ENCODE peak calls at places on chromosomes 12 and 14, in five cellular contexts. Y is CD8-positive, alpha-beta T cell; D is uterus; I is HL-60; E is skeletal muscle cell. P is an unnamed sample.

GRCh38 chr12:21940549-21940948 is 677 bp downstream of the ABCC9 start:
- DNase-seq in Y (no peak), D (no peak), I (no peak), E (no peak), P (no peak)

GRCh38 chr14:95841680-95842079 is 35.0 kb upstream of the TUNAR start:
- DNase-seq in Y (no peak), D (no peak), I (no peak), E (no peak), P (no peak)

GRCh38 chr12:44961887-44962286 is 85.8 kb upstream of the NELL2 start:
- DNase-seq in Y (no peak), D (no peak), I (no peak), E (no peak), P (no peak)

GRCh38 chr14:33938131-33938949 is 12.5 kb downstream of the EGLN3 start:
- DNase-seq in Y (no peak), D (peak; percentile 35), I (no peak), E (no peak), P (no peak)

GRCh38 chr14:93013368-93013719 is 90.4 kb downstream of the CHGA start:
- DNase-seq in Y (no peak), D (no peak), I (no peak), E (no peak), P (no peak)

GRCh38 chr12:45322810-45323209 is 106.9 kb downstream of the ANO6 start:
- DNase-seq in Y (no peak), D (no peak), I (no peak), E (no peak), P (no peak)

GRCh38 chr14:101499513-101499912 is 61.8 kb upstream of the DIO3 start:
- DNase-seq in Y (no peak), D (no peak), I (no peak), E (no peak), P (no peak)

GRCh38 chr12:119311897-119312296 is 22.6 kb upstream of the CCDC60 start:
- DNase-seq in Y (no peak), D (no peak), I (no peak), E (no peak), P (no peak)

GRCh38 chr14:43408472-43408871 is 1098.6 kb downstream of the FSCB start:
- DNase-seq in Y (no peak), D (no peak), I (no peak), E (no peak), P (no peak)

GRCh38 chr12:112796067-112796466 is 4.5 kb downstream of the RPH3A start:
- DNase-seq in Y (no peak), D (no peak), I (no peak), E (no peak), P (no peak)

GRCh38 chr14:55448146-55448614 is 7.8 kb upstream of the TBPL2 start:
- DNase-seq in Y (no peak), D (peak; percentile 43), I (no peak), E (peak; percentile 96), P (peak; percentile 91)

GRCh38 chr12:105166736-105167135 is 59.2 kb downstream of the WASHC4 start:
- DNase-seq in Y (no peak), D (no peak), I (no peak), E (peak; percentile 9), P (no peak)

GRCh38 chr12:52798671-52799497 is 3.0 kb upstream of the KRT3 start:
- DNase-seq in Y (no peak), D (no peak), I (no peak), E (no peak), P (no peak)

GRCh38 chr14:54773171-54774006 is 129.2 kb downstream of the GCH1 start:
- DNase-seq in Y (peak; percentile 62), D (peak; percentile 93), I (peak; percentile 21), E (peak; percentile 98), P (peak; percentile 98)

GRCh38 chr14:75361751-75362433 is 65.9 kb upstream of the JDP2 start:
- DNase-seq in Y (no peak), D (peak; percentile 25), I (no peak), E (no peak), P (no peak)

GRCh38 chr12:2963760-2964292 is 4.6 kb downstream of the TEAD4 start:
- DNase-seq in Y (no peak), D (peak; percentile 45), I (no peak), E (no peak), P (no peak)

GRCh38 chr12:30952036-30952435 is 25.5 kb downstream of the TSPAN11 start:
- DNase-seq in Y (no peak), D (no peak), I (no peak), E (no peak), P (no peak)

GRCh38 chr12:68270358-68270757 is 17.0 kb upstream of the IL22 start:
- DNase-seq in Y (no peak), D (no peak), I (no peak), E (no peak), P (no peak)

GRCh38 chr12:52772727-52773126 is 4.4 kb downstream of the KRT76 start:
- DNase-seq in Y (no peak), D (no peak), I (no peak), E (no peak), P (no peak)

GRCh38 chr12:129902371-129903091 is 1.3 kb downstream of the TMEM132D start:
- DNase-seq in Y (no peak), D (no peak), I (no peak), E (no peak), P (no peak)

GRCh38 chr14:30874120-30874998 is at the start of gene COCH:
- DNase-seq in Y (peak; percentile 20), D (no peak), I (peak; percentile 33), E (no peak), P (no peak)

GRCh38 chr14:77681196-77682157 is 26.3 kb downstream of the ALKBH1 start:
- DNase-seq in Y (no peak), D (no peak), I (no peak), E (no peak), P (no peak)

GRCh38 chr14:88821888-88822287 is 2.6 kb upstream of the TTC8 start:
- DNase-seq in Y (no peak), D (no peak), I (no peak), E (no peak), P (no peak)

GRCh38 chr12:99985129-99985570 is 414 bp upstream of the ANKS1B start:
- DNase-seq in Y (no peak), D (no peak), I (no peak), E (no peak), P (no peak)

GRCh38 chr12:99983721-99984258 is 946 bp downstream of the ANKS1B start:
- DNase-seq in Y (no peak), D (no peak), I (no peak), E (no peak), P (no peak)

GRCh38 chr12:99981639-99982190 is 3.0 kb downstream of the ANKS1B start:
- DNase-seq in Y (no peak), D (no peak), I (no peak), E (no peak), P (no peak)

GRCh38 chr12:99984271-99985128 is at the start of gene ANKS1B:
- DNase-seq in Y (no peak), D (peak; percentile 23), I (no peak), E (no peak), P (no peak)

GRCh38 chr12:99985631-99986030 is 895 bp upstream of the ANKS1B start:
- DNase-seq in Y (no peak), D (no peak), I (no peak), E (no peak), P (no peak)
- H3K4me3 ChIP-seq in Y (no peak overlapping the region), D (no peak overlapping the region), I (no peak overlapping the region), E (peak overlapping the region; percentile 59), P (no peak overlapping the region)

DNA sequence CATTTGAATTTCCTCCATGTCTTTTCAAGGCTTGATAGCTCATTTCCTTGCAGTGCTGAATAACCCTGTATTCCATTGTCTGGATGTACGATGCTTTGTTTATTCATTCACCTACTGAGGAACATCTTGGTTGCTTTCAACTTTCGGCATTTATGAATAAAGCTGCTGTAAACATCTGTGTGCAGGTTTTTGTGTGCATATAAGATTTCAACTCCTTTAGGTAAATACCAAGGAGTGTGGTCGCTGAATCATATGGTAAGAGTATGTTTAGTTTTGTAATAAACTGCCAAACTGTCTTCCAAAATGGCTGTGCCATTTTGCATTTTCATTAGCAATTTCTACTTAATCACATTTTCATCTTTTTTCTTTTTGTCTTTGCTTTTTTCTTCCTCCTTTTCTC is 327.7 kb upstream of the TBX3 start:
- DNase-seq in Y (no peak), D (no peak), I (no peak), E (no peak), P (no peak)
- H3K4me3 ChIP-seq in Y (no peak overlapping the region), D (no peak overlapping the region), I (no peak overlapping the region), E (no peak overlapping the region), P (no peak overlapping the region)

GRCh38 chr12:848519-849191 is 96.3 kb downstream of the WNK1 start:
- DNase-seq in Y (no peak), D (no peak), I (no peak), E (no peak), P (no peak)
- H3K4me3 ChIP-seq in Y (no peak overlapping the region), D (no peak overlapping the region), I (no peak overlapping the region), E (no peak overlapping the region), P (no peak overlapping the region)

DNA sequence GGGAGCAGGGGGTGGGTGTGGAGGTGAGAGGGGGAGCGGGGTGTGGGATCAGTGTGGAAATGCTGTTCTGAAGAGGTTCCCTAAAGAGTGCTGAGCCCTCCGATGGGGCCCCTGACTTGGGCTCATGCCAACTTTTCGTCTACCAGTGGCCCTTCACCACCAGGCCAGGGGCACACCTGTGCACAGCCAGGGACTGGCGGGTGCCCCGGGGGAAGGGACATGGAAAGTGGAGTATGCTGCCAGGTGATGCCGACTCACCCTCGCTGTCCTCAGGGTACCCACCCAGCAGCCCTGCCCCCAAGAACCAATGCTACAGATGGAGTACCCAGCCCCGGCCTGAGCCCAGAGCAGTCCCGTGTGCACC is 26.2 kb downstream of the AMN start:
- DNase-seq in Y (no peak), D (no peak), I (no peak), E (no peak), P (no peak)
- H3K4me3 ChIP-seq in Y (peak overlapping the region; percentile 30), D (no peak overlapping the region), I (no peak overlapping the region), E (no peak overlapping the region), P (no peak overlapping the region)

DNA sequence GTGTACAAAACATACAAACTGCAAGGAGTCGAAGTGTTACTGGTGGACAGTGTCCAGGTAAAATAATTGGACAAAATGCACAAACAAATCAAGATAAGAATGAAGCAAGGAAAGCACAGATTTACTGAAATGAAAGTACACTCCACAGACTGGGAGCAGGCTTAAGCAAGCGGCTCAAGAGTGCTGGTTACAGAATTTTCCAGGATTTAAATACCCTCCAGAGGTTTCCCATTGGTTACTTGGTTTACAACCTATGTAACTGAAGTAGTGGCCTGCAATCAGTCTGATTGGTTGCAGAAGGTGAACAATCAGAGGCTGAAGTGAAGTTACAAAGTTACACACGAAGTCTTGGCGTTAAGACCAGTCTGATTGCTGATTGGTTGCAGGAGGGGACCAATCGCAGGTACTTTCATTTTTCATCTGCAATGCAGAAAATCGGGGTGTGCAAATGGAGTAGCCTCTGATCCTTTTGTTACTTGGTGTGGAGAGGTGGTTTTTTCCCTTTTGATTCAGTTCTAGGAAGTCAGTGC is 11.6 kb upstream of the SCN8A start:
- DNase-seq in Y (no peak), D (no peak), I (no peak), E (no peak), P (no peak)
- H3K4me3 ChIP-seq in Y (no peak overlapping the region), D (no peak overlapping the region), I (no peak overlapping the region), E (no peak overlapping the region), P (no peak overlapping the region)

DNA sequence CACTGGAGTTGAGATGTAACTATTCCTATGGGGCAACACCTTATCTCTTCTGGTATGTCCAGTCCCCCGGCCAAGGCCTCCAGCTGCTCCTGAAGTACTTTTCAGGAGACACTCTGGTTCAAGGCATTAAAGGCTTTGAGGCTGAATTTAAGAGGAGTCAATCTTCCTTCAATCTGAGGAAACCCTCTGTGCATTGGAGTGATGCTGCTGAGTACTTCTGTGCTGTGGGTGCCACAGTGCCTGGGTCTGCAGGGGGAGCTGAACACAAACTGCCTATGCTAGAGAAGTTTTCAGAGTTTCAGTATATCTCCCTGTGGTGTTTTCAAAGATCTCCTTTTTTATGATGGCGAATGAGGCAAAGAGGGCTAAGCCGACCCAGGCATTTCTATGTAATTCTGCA is 179.2 kb upstream of the OR4E1 start:
- DNase-seq in Y (no peak), D (no peak), I (no peak), E (no peak), P (no peak)
- H3K4me3 ChIP-seq in Y (no peak overlapping the region), D (no peak overlapping the region), I (no peak overlapping the region), E (no peak overlapping the region), P (no peak overlapping the region)

P was measured in BJ.